ENCODE peak calls at places on chromosomes 11 and 22, in five cellular contexts. C is AG09309, M is kidney, Z is dorsolateral prefrontal cortex, T is kidney epithelial cell. K is an unnamed sample.

GRCh38 chr11:65384301-65384889 is 1.9 kb upstream of the SLC25A45 start:
- DNase-seq in M (no peak), T (no peak), C (no peak), Z (no peak), K (no peak)

GRCh38 chr11:79018371-79018849 is 422.4 kb downstream of the TENM4 start:
- DNase-seq in M (no peak), Z (no peak), C (peak; percentile 85), T (peak; percentile 34), K (no peak)

GRCh38 chr22:47192651-47193437 is 430.4 kb downstream of the TBC1D22A start:
- DNase-seq in C (no peak), M (peak; percentile 63), T (no peak), Z (peak; percentile 28), K (no peak)

GRCh38 chr22:39275814-39276443 is 31.1 kb upstream of the PDGFB start:
- DNase-seq in T (no peak), Z (no peak), M (no peak), C (no peak), K (no peak)

GRCh38 chr11:2999464-2999998 is 7.4 kb upstream of the NAP1L4 start:
- DNase-seq in C (no peak), M (no peak), Z (peak; percentile 22), T (no peak), K (no peak)

GRCh38 chr11:110088535-110089344 is 4.5 kb upstream of the ZC3H12C start:
- DNase-seq in C (no peak), Z (no peak), T (no peak), M (no peak), K (no peak)

GRCh38 chr11:111081021-111081511 is 164.5 kb upstream of the POU2AF2 start:
- DNase-seq in T (peak; percentile 57), M (no peak), Z (peak; percentile 43), C (no peak), K (peak; percentile 74)

GRCh38 chr11:13227676-13228255 is 49.8 kb upstream of the BMAL1 start:
- DNase-seq in Z (no peak), C (no peak), T (no peak), M (no peak), K (no peak)

GRCh38 chr11:78050964-78051831 is 12.5 kb upstream of the THRSP start:
- DNase-seq in C (peak; percentile 24), T (no peak), M (no peak), Z (no peak), K (no peak)

GRCh38 chr22:36442506-36443197 is 38.8 kb downstream of the TXN2 start:
- DNase-seq in T (no peak), M (no peak), C (no peak), Z (no peak), K (no peak)

GRCh38 chr11:97364047-97364446 is 974.2 kb downstream of the JRKL start:
- DNase-seq in T (no peak), M (no peak), Z (no peak), C (no peak), K (no peak)

GRCh38 chr22:26474687-26475086 is 8.9 kb downstream of the HPS4 start:
- DNase-seq in T (no peak), Z (no peak), M (no peak), C (no peak), K (no peak)

GRCh38 chr11:64758330-64759079 is 1.3 kb downstream of the PYGM start:
- DNase-seq in C (no peak), M (peak; percentile 64), T (no peak), Z (peak; percentile 17), K (no peak)

GRCh38 chr11:123206671-123207421 is 11.8 kb upstream of the CLMP start:
- DNase-seq in T (no peak), M (no peak), Z (no peak), C (no peak), K (no peak)

GRCh38 chr11:112871909-112872511 is 89.2 kb upstream of the NCAM1 start:
- DNase-seq in M (no peak), T (no peak), Z (no peak), C (no peak), K (no peak)

GRCh38 chr11:120494595-120494994 is 17.0 kb upstream of the GRIK4 start:
- DNase-seq in C (no peak), T (no peak), Z (no peak), M (no peak), K (no peak)

GRCh38 chr11:42239102-42239501 is 779.6 kb upstream of the LRRC4C start:
- DNase-seq in C (peak; percentile 17), Z (no peak), M (no peak), T (no peak), K (no peak)

GRCh38 chr11:25066706-25067105 is 569.9 kb downstream of the LUZP2 start:
- DNase-seq in M (no peak), Z (no peak), C (no peak), T (no peak), K (no peak)

GRCh38 chr22:39097098-39098020 is at the start of gene APOBEC3H:
- DNase-seq in T (no peak), M (no peak), C (no peak), Z (no peak), K (no peak)

GRCh38 chr11:15101072-15101701 is 13.5 kb upstream of the INSC start:
- DNase-seq in Z (peak; percentile 80), T (no peak), M (no peak), C (peak; percentile 24), K (no peak)

GRCh38 chr22:49436056-49436455 is 391.6 kb downstream of the BRD1 start:
- DNase-seq in C (no peak), T (no peak), Z (no peak), M (no peak), K (no peak)

GRCh38 chr11:106152824-106153223 is 75.4 kb downstream of the AASDHPPT start:
- DNase-seq in Z (no peak), C (no peak), M (no peak), T (no peak), K (no peak)

GRCh38 chr11:67521924-67522323 is 1.3 kb downstream of the CABP2 start:
- DNase-seq in Z (no peak), M (peak; percentile 62), T (no peak), C (no peak), K (no peak)

GRCh38 chr22:37403267-37403960 is 23.9 kb downstream of the ELFN2 start:
- DNase-seq in Z (no peak), M (no peak), C (no peak), T (no peak), K (no peak)

GRCh38 chr11:29293825-29294224 is 723.0 kb downstream of the KCNA4 start:
- DNase-seq in C (no peak), M (no peak), T (no peak), Z (no peak), K (no peak)

GRCh38 chr11:62858201-62858600 is 18.8 kb upstream of the WDR74 start:
- DNase-seq in Z (no peak), M (peak; percentile 24), C (no peak), T (no peak), K (no peak)

DNA sequence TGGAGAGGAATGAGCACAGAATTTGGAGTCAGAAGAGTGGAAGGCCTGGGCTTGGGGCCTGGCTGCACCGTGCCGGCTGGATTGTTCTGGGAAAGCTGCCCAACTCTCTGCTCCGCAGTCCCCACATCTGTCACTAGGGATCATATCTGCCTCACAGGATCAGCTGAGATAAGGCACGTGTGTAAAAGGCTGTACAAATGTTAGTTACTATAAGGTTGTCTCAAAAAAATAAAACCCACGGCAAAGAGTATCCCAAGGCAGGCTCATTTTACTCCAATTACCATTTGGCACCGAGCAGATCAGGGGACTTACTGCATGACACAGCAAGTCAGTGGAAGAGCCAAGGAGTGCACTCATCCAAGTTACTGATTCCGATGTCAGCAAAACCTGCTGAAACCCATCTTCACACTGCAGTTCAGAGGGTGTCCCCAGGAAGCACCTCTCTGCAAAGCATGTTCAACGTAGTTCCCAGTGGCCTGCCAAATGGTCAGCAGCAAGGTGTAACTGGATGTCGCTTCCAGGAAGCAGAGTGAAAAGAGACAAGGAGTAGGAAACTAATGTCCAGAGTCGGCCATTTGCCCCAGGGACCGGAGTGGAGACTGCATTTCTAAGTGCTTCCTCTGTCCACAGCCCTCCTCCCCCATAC is 18.1 kb upstream of the MRTFA start:
- DNase-seq in Z (peak; percentile 66), C (peak; percentile 39), M (no peak), T (no peak), K (no peak)
- TF ChIP-seq CTCF in Z (no peak), C (peak; percentile 38), M (peak; percentile 27), T (peak; percentile 11), K (peak; percentile 14)

GRCh38 chr22:45265546-45265945 is 19.2 kb upstream of the UPK3A start:
- DNase-seq in M (no peak), C (no peak), Z (no peak), T (no peak), K (no peak)

GRCh38 chr22:45268958-45269844 is 15.5 kb upstream of the UPK3A start:
- DNase-seq in T (no peak), C (no peak), Z (peak; percentile 77), M (peak; percentile 93), K (no peak)

GRCh38 chr22:45271667-45272188 is 13.0 kb upstream of the UPK3A start:
- DNase-seq in C (no peak), Z (no peak), M (peak; percentile 90), T (no peak), K (no peak)

GRCh38 chr22:45270095-45271020 is 14.4 kb upstream of the UPK3A start:
- DNase-seq in Z (no peak), M (no peak), C (no peak), T (no peak), K (no peak)

DNA sequence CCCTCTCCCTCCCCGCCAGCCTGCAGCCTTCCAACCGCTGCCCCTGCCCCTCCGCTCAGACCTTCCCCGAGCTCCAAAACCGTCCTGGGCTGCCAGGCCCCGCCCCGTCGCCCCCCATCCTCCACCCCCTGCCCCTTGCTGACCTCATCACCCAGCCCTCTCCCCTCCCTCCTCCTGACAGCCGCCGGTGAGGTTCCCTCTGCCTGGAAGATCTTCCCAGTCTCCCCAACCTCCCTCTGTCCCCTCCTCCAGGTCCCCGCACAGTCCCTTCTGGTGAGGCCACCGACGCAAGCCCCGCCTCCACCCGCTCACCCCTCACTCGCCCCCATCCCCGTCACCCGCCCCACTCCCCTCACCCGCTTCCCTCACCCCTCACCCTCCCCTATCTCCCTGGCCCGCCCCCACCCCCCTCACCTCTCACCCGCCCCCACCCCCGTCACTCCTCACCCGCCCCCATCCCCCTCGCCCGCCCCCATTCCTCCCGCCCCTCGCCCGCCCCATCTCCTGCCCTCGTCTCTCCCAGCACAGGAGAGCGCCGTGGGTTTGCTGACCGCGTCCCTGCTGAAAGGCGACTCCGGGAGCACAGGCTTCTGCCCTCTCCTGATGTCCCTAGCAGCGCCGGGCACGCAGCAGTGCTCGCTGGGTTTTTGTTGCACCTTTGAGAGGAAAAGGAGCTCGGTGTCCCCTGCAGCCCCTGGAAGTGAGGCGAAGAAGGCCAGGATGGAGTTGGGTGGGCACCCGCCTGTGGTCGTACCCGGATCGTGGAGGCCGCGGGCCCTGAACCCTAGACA is 16.4 kb upstream of the UPK3A start:
- DNase-seq in C (no peak), M (no peak), Z (no peak), T (no peak), K (no peak)
- H3K4me3 ChIP-seq in C (peak overlapping the region; percentile 72), M (peak overlapping the region; percentile 71), Z (peak overlapping the region; percentile 68), T (peak overlapping the region; percentile 50), K (peak overlapping the region; percentile 68)

DNA sequence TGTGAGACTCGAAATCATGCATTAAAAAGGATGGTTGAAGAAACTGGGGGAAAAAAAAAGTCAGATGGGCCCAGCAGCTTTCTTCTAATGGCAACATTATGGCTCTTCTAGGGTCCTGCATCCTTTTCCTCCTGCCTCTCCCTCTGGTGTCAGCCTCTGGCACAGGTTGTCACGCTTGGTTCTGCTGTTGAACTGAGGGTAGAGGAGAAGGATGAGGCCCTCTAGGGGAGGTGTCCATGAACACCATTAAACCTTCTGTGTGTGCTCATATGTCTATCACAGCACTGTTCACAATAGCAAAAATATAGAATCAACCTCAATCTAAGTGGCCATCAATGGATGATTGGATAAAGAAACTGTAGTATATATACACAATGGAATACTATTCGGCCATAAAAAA is 36.0 kb downstream of the BUD13 start:
- DNase-seq in C (no peak), T (no peak), M (no peak), Z (no peak), K (no peak)
- TF ChIP-seq CTCF in C (no peak), T (no peak), M (no peak), Z (no peak), K (peak; percentile 22)

GRCh38 chr11:12195773-12196172 is 85.4 kb downstream of the MICAL2 start:
- DNase-seq in C (no peak), M (no peak), Z (no peak), T (no peak), K (no peak)
- H3K4me3 ChIP-seq in C (no peak overlapping the region), M (no peak overlapping the region), Z (no peak overlapping the region), T (no peak overlapping the region), K (no peak overlapping the region)

K was measured in epithelial cell of proximal tubule.